ENCODE peak calls at places on chromosomes 4 and X, in five cellular contexts. R is NB4, Z is cardiac muscle cell, W is NCI-H524, J is aorta. D is an unnamed sample.

GRCh38 chrX:48102874-48103374 is 27.5 kb upstream of the SPACA5B start:
- DNase-seq in R (no peak), Z (no peak), W (no peak), J (no peak), D (no peak)

GRCh38 chrX:103730746-103731508 is 20.2 kb downstream of the TMEM31 start:
- DNase-seq in R (no peak), Z (no peak), W (no peak), J (no peak), D (no peak)

GRCh38 chr4:962231-963208 is 10.8 kb downstream of the DGKQ start:
- DNase-seq in R (no peak), Z (no peak), W (no peak), J (peak), D (no peak)

GRCh38 chrX:47078129-47079043 is at the start of gene RGN:
- DNase-seq in R (no peak), Z (peak), W (no peak), J (peak), D (no peak)

GRCh38 chrX:118418811-118419251 is 72.9 kb downstream of the WDR44 start:
- DNase-seq in R (no peak), Z (no peak), W (no peak), J (no peak), D (no peak)

GRCh38 chr4:185082549-185082948 is 60.5 kb upstream of the SLC25A4 start:
- DNase-seq in R (no peak), Z (no peak), W (no peak), J (no peak), D (peak)

GRCh38 chr4:1511441-1512041 is 105.3 kb upstream of the NKX1-1 start:
- DNase-seq in R (peak), Z (no peak), W (peak), J (peak), D (no peak)

GRCh38 chrX:85052636-85053343 is 49.1 kb downstream of the APOOL start:
- DNase-seq in R (peak), Z (no peak), W (no peak), J (no peak), D (no peak)

GRCh38 chrX:107447642-107448041 is 1.8 kb upstream of the FRMPD3 start:
- DNase-seq in R (no peak), Z (no peak), W (no peak), J (no peak), D (no peak)

GRCh38 chrX:133587071-133587470 is 171.8 kb upstream of the GPC4 start:
- DNase-seq in R (no peak), Z (no peak), W (no peak), J (no peak), D (no peak)

GRCh38 chrX:150236304-150236703 is 126.8 kb upstream of the MAMLD1 start:
- DNase-seq in R (no peak), Z (no peak), W (no peak), J (no peak), D (no peak)

GRCh38 chr4:4575284-4576211 is 33.7 kb upstream of the STX18 start:
- DNase-seq in R (no peak), Z (peak), W (no peak), J (peak), D (no peak)

GRCh38 chr4:69058410-69059059 is 37.7 kb upstream of the UGT2B7 start:
- DNase-seq in R (no peak), Z (no peak), W (no peak), J (no peak), D (no peak)

GRCh38 chr4:149980941-149981340 is 97.3 kb upstream of the DCLK2 start:
- DNase-seq in R (peak), Z (peak), W (no peak), J (peak), D (peak)

GRCh38 chr4:37977471-37978452 is 17.6 kb downstream of the PTTG2 start:
- DNase-seq in R (peak), Z (peak), W (peak), J (peak), D (peak)

GRCh38 chr4:173801876-173802713 is 272.1 kb upstream of the HAND2 start:
- DNase-seq in R (no peak), Z (no peak), W (peak), J (no peak), D (no peak)

GRCh38 chr4:173257732-173258717 is 76.1 kb downstream of the HMGB2 start:
- DNase-seq in R (peak), Z (peak), W (peak), J (peak), D (peak)

GRCh38 chr4:8571702-8572685 is 8.2 kb upstream of the GPR78 start:
- DNase-seq in R (no peak), Z (no peak), W (no peak), J (no peak), D (no peak)

GRCh38 chr4:23837366-23837765 is 52.5 kb downstream of the PPARGC1A start:
- DNase-seq in R (no peak), Z (no peak), W (peak), J (no peak), D (no peak)

GRCh38 chrX:2536974-2537373 is 36.2 kb upstream of the DHRSX start:
- DNase-seq in R (no peak), Z (no peak), W (no peak), J (no peak), D (no peak)

GRCh38 chrX:51866156-51866555 is 27.3 kb upstream of the MAGED1 start:
- DNase-seq in R (no peak), Z (no peak), W (no peak), J (no peak), D (no peak)

GRCh38 chrX:129738466-129739308 is at the start of gene XPNPEP2:
- DNase-seq in R (no peak), Z (no peak), W (no peak), J (no peak), D (no peak)

GRCh38 chr4:71683309-71683708 is 100.6 kb downstream of the GC start:
- DNase-seq in R (no peak), Z (no peak), W (no peak), J (no peak), D (no peak)

GRCh38 chrX:121036951-121037350 is 10.5 kb upstream of the GLUD2 start:
- DNase-seq in R (no peak), Z (no peak), W (no peak), J (no peak), D (no peak)

GRCh38 chr4:184899261-184900134 is 73.7 kb upstream of the ACSL1 start:
- DNase-seq in R (no peak), Z (no peak), W (no peak), J (peak), D (no peak)

D was measured in AML-193.